ENCODE peak calls at places on chromosomes 5 and 9, in eight cellular contexts. One of them, this sample, is unnamed.

GRCh38 chr5:20949636-20950035 is 961.6 kb upstream of the CDH18 start:
- DNase-seq in GM12892: no peak
- DNase-seq in aorta: no peak
- DNase-seq in left colon: no peak
- DNase-seq in Jurkat, Clone E6-1: no peak
- DNase-seq in NCI-H524: no peak
- DNase-seq in NCI-H146: no peak
- DNase-seq in caudate nucleus: no peak
- DNase-seq in this sample: no peak

GRCh38 chr9:135137398-135137832 is 49.9 kb downstream of the OLFM1 start:
- DNase-seq in GM12892: no peak
- DNase-seq in caudate nucleus: no peak
- DNase-seq in NCI-H524: no peak
- DNase-seq in left colon: no peak
- DNase-seq in Jurkat, Clone E6-1: no peak
- DNase-seq in NCI-H146: no peak
- DNase-seq in aorta: no peak
- DNase-seq in this sample: no peak

GRCh38 chr9:126872516-126872915 is 12.1 kb downstream of the ZBTB34 start:
- DNase-seq in aorta: no peak
- DNase-seq in GM12892: no peak
- DNase-seq in caudate nucleus: no peak
- DNase-seq in NCI-H524: no peak
- DNase-seq in left colon: no peak
- DNase-seq in Jurkat, Clone E6-1: no peak
- DNase-seq in NCI-H146: no peak
- DNase-seq in this sample: no peak

GRCh38 chr5:167995844-167996400 is 295.5 kb upstream of the WWC1 start:
- DNase-seq in GM12892: no peak
- DNase-seq in NCI-H146: no peak
- DNase-seq in Jurkat, Clone E6-1: no peak
- DNase-seq in left colon: no peak
- DNase-seq in aorta: no peak
- DNase-seq in caudate nucleus: no peak
- DNase-seq in NCI-H524: no peak
- DNase-seq in this sample: no peak

GRCh38 chr9:749712-750111 is 91.8 kb upstream of the DMRT1 start:
- DNase-seq in NCI-H524: no peak
- DNase-seq in Jurkat, Clone E6-1: peak
- DNase-seq in aorta: no peak
- DNase-seq in caudate nucleus: no peak
- DNase-seq in left colon: no peak
- DNase-seq in GM12892: no peak
- DNase-seq in NCI-H146: no peak
- DNase-seq in this sample: no peak

GRCh38 chr9:134433909-134434895 is 107.9 kb downstream of the RXRA start:
- DNase-seq in left colon: no peak
- DNase-seq in Jurkat, Clone E6-1: no peak
- DNase-seq in NCI-H524: no peak
- DNase-seq in caudate nucleus: no peak
- DNase-seq in aorta: no peak
- DNase-seq in GM12892: no peak
- DNase-seq in NCI-H146: no peak
- DNase-seq in this sample: no peak

GRCh38 chr5:136007271-136007670 is 21.5 kb upstream of the TGFBI start:
- DNase-seq in Jurkat, Clone E6-1: no peak
- DNase-seq in aorta: no peak
- DNase-seq in left colon: no peak
- DNase-seq in NCI-H146: no peak
- DNase-seq in GM12892: no peak
- DNase-seq in NCI-H524: no peak
- DNase-seq in caudate nucleus: no peak
- DNase-seq in this sample: no peak

GRCh38 chr9:77392328-77392727 is 215.0 kb downstream of the VPS13A start:
- DNase-seq in caudate nucleus: no peak
- DNase-seq in NCI-H146: no peak
- DNase-seq in aorta: no peak
- DNase-seq in Jurkat, Clone E6-1: no peak
- DNase-seq in NCI-H524: no peak
- DNase-seq in left colon: no peak
- DNase-seq in GM12892: no peak
- DNase-seq in this sample: no peak

GRCh38 chr9:121944741-121945191 is 148.3 kb downstream of the TTLL11 start:
- DNase-seq in Jurkat, Clone E6-1: no peak
- DNase-seq in left colon: no peak
- DNase-seq in caudate nucleus: no peak
- DNase-seq in GM12892: no peak
- DNase-seq in NCI-H146: no peak
- DNase-seq in NCI-H524: no peak
- DNase-seq in aorta: no peak
- DNase-seq in this sample: no peak

GRCh38 chr9:138096192-138096845 is 218.7 kb downstream of the CACNA1B start:
- DNase-seq in caudate nucleus: no peak
- DNase-seq in left colon: no peak
- DNase-seq in NCI-H146: no peak
- DNase-seq in NCI-H524: no peak
- DNase-seq in aorta: no peak
- DNase-seq in GM12892: no peak
- DNase-seq in Jurkat, Clone E6-1: no peak
- DNase-seq in this sample: no peak

GRCh38 chr9:74974558-74974957 is 21.8 kb upstream of the C9orf40 start:
- DNase-seq in Jurkat, Clone E6-1: no peak
- DNase-seq in NCI-H146: no peak
- DNase-seq in aorta: no peak
- DNase-seq in caudate nucleus: no peak
- DNase-seq in left colon: no peak
- DNase-seq in NCI-H524: no peak
- DNase-seq in GM12892: no peak
- DNase-seq in this sample: no peak

GRCh38 chr9:36091028-36091953 is 45.2 kb upstream of the GLIPR2 start:
- DNase-seq in aorta: no peak
- DNase-seq in NCI-H146: no peak
- DNase-seq in NCI-H524: no peak
- DNase-seq in caudate nucleus: no peak
- DNase-seq in Jurkat, Clone E6-1: no peak
- DNase-seq in left colon: peak
- DNase-seq in GM12892: no peak
- DNase-seq in this sample: peak

GRCh38 chr9:72577212-72577753 is 55.9 kb downstream of the TMC1 start:
- DNase-seq in left colon: no peak
- DNase-seq in GM12892: no peak
- DNase-seq in aorta: no peak
- DNase-seq in Jurkat, Clone E6-1: no peak
- DNase-seq in caudate nucleus: no peak
- DNase-seq in NCI-H146: no peak
- DNase-seq in NCI-H524: no peak
- DNase-seq in this sample: peak

GRCh38 chr9:128689820-128690683 is 1.0 kb downstream of the SET start:
- DNase-seq in Jurkat, Clone E6-1: peak
- DNase-seq in caudate nucleus: no peak
- DNase-seq in NCI-H524: no peak
- DNase-seq in NCI-H146: peak
- DNase-seq in aorta: peak
- DNase-seq in left colon: peak
- DNase-seq in GM12892: no peak
- DNase-seq in this sample: peak

GRCh38 chr9:10387282-10387681 is 225.5 kb downstream of the PTPRD start:
- DNase-seq in aorta: no peak
- DNase-seq in NCI-H146: peak
- DNase-seq in NCI-H524: no peak
- DNase-seq in Jurkat, Clone E6-1: no peak
- DNase-seq in left colon: no peak
- DNase-seq in GM12892: no peak
- DNase-seq in caudate nucleus: no peak
- DNase-seq in this sample: no peak

GRCh38 chr9:132694144-132694543 is 23.9 kb downstream of the GTF3C4 start:
- DNase-seq in Jurkat, Clone E6-1: peak
- DNase-seq in caudate nucleus: no peak
- DNase-seq in left colon: no peak
- DNase-seq in aorta: no peak
- DNase-seq in NCI-H524: no peak
- DNase-seq in GM12892: no peak
- DNase-seq in NCI-H146: no peak
- DNase-seq in this sample: no peak

GRCh38 chr5:41637869-41638268 is 127.5 kb upstream of the PLCXD3 start:
- DNase-seq in NCI-H146: no peak
- DNase-seq in caudate nucleus: no peak
- DNase-seq in left colon: no peak
- DNase-seq in Jurkat, Clone E6-1: peak
- DNase-seq in GM12892: no peak
- DNase-seq in aorta: no peak
- DNase-seq in NCI-H524: no peak
- DNase-seq in this sample: no peak

GRCh38 chr9:36164989-36165388 is 4.2 kb upstream of the CCIN start:
- DNase-seq in NCI-H524: peak
- DNase-seq in NCI-H146: no peak
- DNase-seq in Jurkat, Clone E6-1: no peak
- DNase-seq in left colon: no peak
- DNase-seq in aorta: no peak
- DNase-seq in caudate nucleus: no peak
- DNase-seq in GM12892: no peak
- DNase-seq in this sample: no peak

GRCh38 chr5:168752012-168752411 is 172.8 kb upstream of the PANK3 start:
- DNase-seq in left colon: no peak
- DNase-seq in GM12892: no peak
- DNase-seq in Jurkat, Clone E6-1: no peak
- DNase-seq in aorta: no peak
- DNase-seq in caudate nucleus: no peak
- DNase-seq in NCI-H146: no peak
- DNase-seq in NCI-H524: no peak
- DNase-seq in this sample: no peak

GRCh38 chr5:61228691-61229280 is 66.5 kb upstream of the SMIM15 start:
- DNase-seq in left colon: no peak
- DNase-seq in aorta: no peak
- DNase-seq in caudate nucleus: no peak
- DNase-seq in Jurkat, Clone E6-1: peak
- DNase-seq in GM12892: peak
- DNase-seq in NCI-H524: no peak
- DNase-seq in NCI-H146: no peak
- DNase-seq in this sample: no peak

GRCh38 chr9:31393240-31393639 is 991.2 kb upstream of the ACO1 start:
- DNase-seq in Jurkat, Clone E6-1: no peak
- DNase-seq in NCI-H146: no peak
- DNase-seq in NCI-H524: no peak
- DNase-seq in GM12892: no peak
- DNase-seq in aorta: no peak
- DNase-seq in left colon: no peak
- DNase-seq in caudate nucleus: no peak
- DNase-seq in this sample: no peak

GRCh38 chr9:114448706-114449105 is 56.6 kb downstream of the WHRN start:
- DNase-seq in NCI-H524: no peak
- DNase-seq in NCI-H146: no peak
- DNase-seq in caudate nucleus: no peak
- DNase-seq in aorta: no peak
- DNase-seq in GM12892: no peak
- DNase-seq in Jurkat, Clone E6-1: no peak
- DNase-seq in left colon: no peak
- DNase-seq in this sample: no peak

GRCh38 chr9:109910616-109911568 is 130.9 kb downstream of the PALM2AKAP2 start:
- DNase-seq in Jurkat, Clone E6-1: no peak
- DNase-seq in aorta: no peak
- DNase-seq in GM12892: no peak
- DNase-seq in caudate nucleus: no peak
- DNase-seq in NCI-H524: no peak
- DNase-seq in left colon: peak
- DNase-seq in NCI-H146: no peak
- DNase-seq in this sample: no peak

GRCh38 chr5:73606206-73606753 is 19.7 kb upstream of the ARHGEF28 start:
- DNase-seq in aorta: no peak
- DNase-seq in caudate nucleus: no peak
- DNase-seq in Jurkat, Clone E6-1: no peak
- DNase-seq in NCI-H146: no peak
- DNase-seq in NCI-H524: no peak
- DNase-seq in left colon: no peak
- DNase-seq in GM12892: no peak
- DNase-seq in this sample: no peak

GRCh38 chr9:133669402-133669801 is 33.2 kb downstream of the DBH start:
- DNase-seq in NCI-H524: no peak
- DNase-seq in Jurkat, Clone E6-1: no peak
- DNase-seq in caudate nucleus: no peak
- DNase-seq in NCI-H146: no peak
- DNase-seq in GM12892: no peak
- DNase-seq in aorta: no peak
- DNase-seq in left colon: no peak
- DNase-seq in this sample: no peak

GRCh38 chr5:112200132-112200531 is 218.9 kb downstream of the EPB41L4A start:
- DNase-seq in left colon: no peak
- DNase-seq in NCI-H524: no peak
- DNase-seq in aorta: no peak
- DNase-seq in NCI-H146: no peak
- DNase-seq in Jurkat, Clone E6-1: no peak
- DNase-seq in GM12892: no peak
- DNase-seq in caudate nucleus: no peak
- DNase-seq in this sample: no peak

GRCh38 chr9:104286187-104286586 is 192.1 kb downstream of the SMC2 start:
- DNase-seq in NCI-H524: no peak
- DNase-seq in NCI-H146: no peak
- DNase-seq in left colon: no peak
- DNase-seq in aorta: no peak
- DNase-seq in Jurkat, Clone E6-1: no peak
- DNase-seq in caudate nucleus: no peak
- DNase-seq in GM12892: no peak
- DNase-seq in this sample: no peak

GRCh38 chr9:109843651-109844050 is 63.7 kb downstream of the PALM2AKAP2 start:
- DNase-seq in NCI-H146: no peak
- DNase-seq in left colon: no peak
- DNase-seq in caudate nucleus: no peak
- DNase-seq in Jurkat, Clone E6-1: no peak
- DNase-seq in aorta: peak
- DNase-seq in GM12892: no peak
- DNase-seq in NCI-H524: peak
- DNase-seq in this sample: no peak

GRCh38 chr5:33046091-33046490 is 335.0 kb downstream of the NPR3 start:
- DNase-seq in NCI-H524: no peak
- DNase-seq in Jurkat, Clone E6-1: no peak
- DNase-seq in caudate nucleus: no peak
- DNase-seq in NCI-H146: no peak
- DNase-seq in aorta: no peak
- DNase-seq in GM12892: no peak
- DNase-seq in left colon: no peak
- DNase-seq in this sample: no peak

GRCh38 chr5:143094087-143094511 is 309.4 kb downstream of the NR3C1 start:
- DNase-seq in aorta: no peak
- DNase-seq in caudate nucleus: no peak
- DNase-seq in NCI-H524: no peak
- DNase-seq in left colon: no peak
- DNase-seq in GM12892: no peak
- DNase-seq in NCI-H146: no peak
- DNase-seq in Jurkat, Clone E6-1: no peak
- DNase-seq in this sample: no peak

GRCh38 chr5:9348296-9348996 is 197.4 kb downstream of the SEMA5A start:
- DNase-seq in Jurkat, Clone E6-1: no peak
- DNase-seq in GM12892: no peak
- DNase-seq in aorta: no peak
- DNase-seq in caudate nucleus: no peak
- DNase-seq in NCI-H524: no peak
- DNase-seq in NCI-H146: no peak
- DNase-seq in left colon: no peak
- DNase-seq in this sample: no peak

GRCh38 chr9:4402501-4402900 is 87.8 kb upstream of the SLC1A1 start:
- DNase-seq in aorta: no peak
- DNase-seq in caudate nucleus: no peak
- DNase-seq in NCI-H146: no peak
- DNase-seq in Jurkat, Clone E6-1: no peak
- DNase-seq in NCI-H524: no peak
- DNase-seq in left colon: no peak
- DNase-seq in GM12892: no peak
- DNase-seq in this sample: no peak

GRCh38 chr5:10703676-10704075 is 57.4 kb downstream of the DAP start:
- DNase-seq in aorta: no peak
- DNase-seq in GM12892: no peak
- DNase-seq in caudate nucleus: no peak
- DNase-seq in NCI-H146: no peak
- DNase-seq in NCI-H524: no peak
- DNase-seq in left colon: peak
- DNase-seq in Jurkat, Clone E6-1: no peak
- DNase-seq in this sample: peak

GRCh38 chr5:143149759-143150158 is 253.7 kb downstream of the NR3C1 start:
- DNase-seq in Jurkat, Clone E6-1: no peak
- DNase-seq in caudate nucleus: no peak
- DNase-seq in aorta: no peak
- DNase-seq in NCI-H524: no peak
- DNase-seq in left colon: no peak
- DNase-seq in NCI-H146: no peak
- DNase-seq in GM12892: no peak
- DNase-seq in this sample: no peak